ENCODE peak calls at places on chromosomes 11 and 22, in eight cellular contexts. J, O, U, V, E, F, N and G are unnamed samples.

GRCh38 chr11:45779602-45780001 is 25.3 kb upstream of the SLC35C1 start:
- DNase-seq in J (no peak), O (no peak), U (no peak), V (no peak), E (no peak), F (no peak), N (no peak), G (no peak)

GRCh38 chr11:27716850-27717249 is 16.6 kb upstream of the BDNF start:
- DNase-seq in J (no peak), O (peak), U (no peak), V (no peak), E (no peak), F (no peak), N (no peak), G (no peak)

GRCh38 chr22:43859176-43859575 is 3.1 kb downstream of the SULT4A1 start:
- DNase-seq in J (no peak), O (no peak), U (no peak), V (peak), E (no peak), F (no peak), N (peak), G (no peak)

GRCh38 chr11:126034880-126035279 is 27.8 kb downstream of the CDON start:
- DNase-seq in J (no peak), O (no peak), U (no peak), V (no peak), E (no peak), F (no peak), N (no peak), G (no peak)

GRCh38 chr22:28892175-28892731 is 8.9 kb downstream of the ZNRF3 start:
- DNase-seq in J (no peak), O (peak), U (no peak), V (no peak), E (no peak), F (no peak), N (no peak), G (no peak)

GRCh38 chr11:2704896-2705606 is 5.3 kb upstream of the KCNQ1OT1 start:
- DNase-seq in J (no peak), O (no peak), U (peak), V (peak), E (no peak), F (no peak), N (no peak), G (no peak)

GRCh38 chr22:44898236-44898635 is 111.6 kb downstream of the PHF21B start:
- DNase-seq in J (no peak), O (no peak), U (no peak), V (no peak), E (no peak), F (no peak), N (no peak), G (no peak)

GRCh38 chr22:31302021-31302420 is 9.7 kb upstream of the PIK3IP1 start:
- DNase-seq in J (no peak), O (no peak), U (no peak), V (no peak), E (no peak), F (no peak), N (no peak), G (no peak)

GRCh38 chr11:33538726-33539125 is 161.9 kb downstream of the C11orf91 start:
- DNase-seq in J (no peak), O (no peak), U (no peak), V (no peak), E (no peak), F (no peak), N (no peak), G (no peak)

GRCh38 chr11:129766858-129767604 is 48.6 kb upstream of the TMEM45B start:
- DNase-seq in J (no peak), O (peak), U (no peak), V (no peak), E (no peak), F (no peak), N (no peak), G (no peak)

GRCh38 chr11:15897211-15897960 is 459.0 kb downstream of the SOX6 start:
- DNase-seq in J (no peak), O (no peak), U (peak), V (no peak), E (no peak), F (no peak), N (no peak), G (no peak)

GRCh38 chr11:15278129-15278528 is 163.4 kb downstream of the INSC start:
- DNase-seq in J (no peak), O (no peak), U (no peak), V (no peak), E (no peak), F (no peak), N (no peak), G (no peak)

DNA sequence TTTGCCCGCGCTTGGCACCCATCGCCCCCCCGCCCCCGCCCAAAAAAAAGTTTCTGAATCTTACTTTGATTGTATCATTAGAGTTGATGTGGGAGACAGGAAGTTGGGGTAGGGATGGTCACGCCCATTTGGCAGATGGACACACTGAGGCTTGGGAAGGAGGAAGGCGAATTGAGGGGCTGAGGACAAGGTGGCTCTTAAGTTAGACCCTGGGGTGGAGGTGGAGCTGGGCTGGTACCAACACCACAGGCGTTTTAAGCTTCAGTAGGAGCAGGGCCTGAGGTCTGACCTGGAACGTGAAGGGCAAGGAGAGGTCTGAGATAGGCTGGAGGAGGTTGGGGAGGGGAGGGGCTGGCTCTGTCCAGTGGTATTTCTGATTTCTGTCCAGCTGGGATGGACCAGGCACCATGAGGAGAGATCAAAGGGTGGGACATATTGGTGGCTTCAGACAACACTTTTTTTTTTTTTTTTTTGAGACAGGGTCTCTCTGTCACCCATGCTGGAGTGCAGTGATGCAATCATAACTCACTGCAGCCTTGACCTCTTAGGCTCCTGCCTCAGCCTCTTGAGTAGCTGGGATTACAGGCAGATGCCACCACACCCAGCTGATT is 777 bp upstream of the CDC42BPG start:
- DNase-seq in J (no peak), O (no peak), U (no peak), V (no peak), E (no peak), F (no peak), N (no peak), G (no peak)
- H3K4me3 ChIP-seq in J (peak), O (peak), U (no peak), V (peak), E (no peak), F (peak), N (peak), G (peak)

DNA sequence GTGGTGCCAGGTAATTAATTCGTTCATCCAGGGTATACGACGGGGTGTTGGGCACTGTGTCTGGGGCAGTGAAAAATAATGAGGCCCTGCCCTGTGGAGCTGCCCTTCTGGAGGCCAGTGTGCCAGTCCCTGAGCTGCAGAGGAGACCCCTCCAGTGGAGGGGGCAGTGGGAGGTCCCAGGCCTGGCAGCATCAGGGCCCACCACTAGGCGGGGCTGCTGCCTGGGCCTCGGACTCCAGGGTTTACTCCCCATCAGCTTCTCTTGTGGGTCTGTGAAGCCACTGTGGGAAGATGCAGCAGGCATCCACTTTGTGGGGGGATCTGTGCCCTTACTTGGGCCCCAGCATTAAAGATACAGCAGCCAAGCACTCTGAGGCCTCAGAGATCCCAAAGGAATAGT is 17.4 kb upstream of the TMPRSS6 start:
- DNase-seq in J (no peak), O (peak), U (no peak), V (no peak), E (no peak), F (no peak), N (no peak), G (no peak)
- TF ChIP-seq CTCF in J (no peak), O (peak), U (no peak), V (no peak), E (no peak), F (no peak), N (no peak), G (no peak)

GRCh38 chr22:42345458-42345857 is 75.0 kb upstream of the TCF20 start:
- DNase-seq in J (no peak), O (no peak), U (no peak), V (no peak), E (no peak), F (no peak), N (no peak), G (no peak)
- H3K27ac ChIP-seq in J (no peak), O (no peak), U (no peak), V (no peak), E (no peak), F (no peak), N (no peak), G (no peak)

GRCh38 chr22:20423636-20424511 is 13.8 kb downstream of the SCARF2 start:
- DNase-seq in J (no peak), O (no peak), U (no peak), V (peak), E (no peak), F (no peak), N (no peak), G (no peak)
- H3K4me3 ChIP-seq in J (no peak), O (peak), U (no peak), V (no peak), E (no peak), F (no peak), N (no peak), G (peak)

GRCh38 chr11:108111126-108111525 is 10.2 kb upstream of the ACAT1 start:
- DNase-seq in J (no peak), O (peak), U (no peak), V (no peak), E (no peak), F (no peak), N (no peak), G (no peak)
- TF ChIP-seq CTCF in J (no peak), O (no peak), U (no peak), V (no peak), E (no peak), F (no peak), N (no peak), G (no peak)

DNA sequence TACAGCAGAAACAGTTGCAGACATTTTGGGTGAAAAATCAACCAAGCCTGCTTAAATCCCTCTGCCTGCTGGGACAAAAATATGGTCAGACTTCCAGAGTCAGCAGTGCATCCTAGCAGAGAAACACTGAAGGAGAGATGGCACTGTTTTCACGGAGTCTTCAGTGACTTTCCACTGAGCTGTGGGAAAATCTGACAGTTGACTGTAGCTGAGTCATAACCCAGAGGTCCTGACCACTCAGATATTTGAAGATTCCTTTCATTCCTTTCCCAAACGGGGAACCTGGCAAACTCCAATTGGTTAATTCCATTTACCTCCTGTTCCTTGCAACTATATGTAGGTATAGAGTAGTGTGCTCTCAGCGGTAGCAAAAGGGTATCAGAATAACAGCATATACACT is 20.9 kb upstream of the UPB1 start:
- DNase-seq in J (no peak), O (no peak), U (no peak), V (no peak), E (no peak), F (no peak), N (no peak), G (no peak)
- H3K27ac ChIP-seq in J (no peak), O (no peak), U (peak), V (no peak), E (no peak), F (no peak), N (no peak), G (peak)

GRCh38 chr11:123110397-123110796 is 48.5 kb upstream of the HSPA8 start:
- DNase-seq in J (no peak), O (no peak), U (no peak), V (no peak), E (no peak), F (no peak), N (no peak), G (no peak)
- H3K4me3 ChIP-seq in J (no peak), O (no peak), U (no peak), V (no peak), E (no peak), F (no peak), N (no peak), G (no peak)

DNA sequence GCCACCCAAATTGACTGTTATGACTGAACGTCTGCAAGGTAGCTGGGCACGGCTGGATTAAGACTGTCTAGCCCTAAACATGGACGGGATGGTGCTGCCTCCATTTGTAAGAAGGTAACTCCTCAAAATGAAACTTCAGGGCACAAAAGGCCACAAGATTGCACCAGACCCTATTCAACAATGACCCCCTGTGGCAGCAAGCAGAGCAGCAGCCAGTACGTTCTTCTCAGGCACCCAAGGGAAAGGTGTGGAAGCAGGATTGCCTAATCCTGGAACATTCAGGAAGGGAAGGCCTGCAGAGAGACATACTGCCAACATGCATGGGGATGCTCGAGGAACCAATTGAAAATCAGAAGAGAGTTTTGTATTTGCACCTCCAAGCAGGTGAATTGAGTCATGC is 4.5 kb upstream of the TBX10 start:
- DNase-seq in J (no peak), O (peak), U (no peak), V (no peak), E (no peak), F (no peak), N (no peak), G (no peak)
- TF ChIP-seq CTCF in J (no peak), O (peak), U (no peak), V (no peak), E (no peak), F (no peak), N (no peak), G (peak)

GRCh38 chr11:109884501-109884900 is 208.7 kb upstream of the ZC3H12C start:
- DNase-seq in J (no peak), O (no peak), U (no peak), V (no peak), E (no peak), F (no peak), N (no peak), G (no peak)
- H3K27ac ChIP-seq in J (no peak), O (no peak), U (no peak), V (no peak), E (no peak), F (no peak), N (no peak), G (no peak)